ENCODE peak calls at places on chromosome 13, in six cellular contexts. K, G, B, N, T and O are unnamed samples.

GRCh38 chr13:104833221-104833620 is 1702.2 kb downstream of the EFNB2 start:
- DNase-seq in K (no peak), G (no peak), B (no peak), N (no peak), T (no peak), O (no peak)

GRCh38 chr13:111537115-111537728 is 216.8 kb downstream of the TEX29 start:
- DNase-seq in K (no peak), G (no peak), B (no peak), N (no peak), T (no peak), O (no peak)

GRCh38 chr13:31038834-31039552 is 106.5 kb downstream of the TEX26 start:
- DNase-seq in K (no peak), G (no peak), B (no peak), N (no peak), T (no peak), O (peak)

GRCh38 chr13:73274147-73274546 is 215.3 kb downstream of the KLF5 start:
- DNase-seq in K (no peak), G (no peak), B (no peak), N (no peak), T (no peak), O (no peak)

GRCh38 chr13:20356437-20356836 is 124.3 kb upstream of the GJB6 start:
- DNase-seq in K (no peak), G (no peak), B (no peak), N (no peak), T (no peak), O (no peak)

GRCh38 chr13:31625115-31625514 is 114.2 kb upstream of the RXFP2 start:
- DNase-seq in K (peak), G (no peak), B (no peak), N (no peak), T (no peak), O (no peak)

GRCh38 chr13:21219044-21219381 is 42.6 kb downstream of the MRPL57 start:
- DNase-seq in K (no peak), G (no peak), B (no peak), N (no peak), T (no peak), O (no peak)

GRCh38 chr13:110306340-110306959 is 507 bp downstream of the COL4A1 start:
- DNase-seq in K (peak), G (no peak), B (no peak), N (peak), T (no peak), O (no peak)

GRCh38 chr13:106520205-106521004 is 15.1 kb downstream of the EFNB2 start:
- DNase-seq in K (peak), G (no peak), B (no peak), N (no peak), T (no peak), O (no peak)

GRCh38 chr13:114259974-114260373 is 21.4 kb upstream of the UPF3A start:
- DNase-seq in K (no peak), G (no peak), B (no peak), N (no peak), T (peak), O (no peak)

GRCh38 chr13:33152389-33152788 is 133.2 kb downstream of the STARD13 start:
- DNase-seq in K (no peak), G (no peak), B (no peak), N (no peak), T (no peak), O (no peak)

GRCh38 chr13:103634066-103634465 is 567.8 kb upstream of the SLC10A2 start:
- DNase-seq in K (no peak), G (no peak), B (no peak), N (no peak), T (no peak), O (no peak)

GRCh38 chr13:104372128-104372527 is 1305.9 kb upstream of the SLC10A2 start:
- DNase-seq in K (no peak), G (no peak), B (no peak), N (no peak), T (no peak), O (no peak)

GRCh38 chr13:105630411-105630810 is 905.1 kb downstream of the EFNB2 start:
- DNase-seq in K (no peak), G (no peak), B (no peak), N (no peak), T (no peak), O (no peak)

GRCh38 chr13:113860579-113861432 is 3.1 kb downstream of the GAS6 start:
- DNase-seq in K (peak), G (no peak), B (no peak), N (peak), T (peak), O (no peak)

GRCh38 chr13:80082396-80083096 is 258.4 kb downstream of the SPRY2 start:
- DNase-seq in K (peak), G (no peak), B (no peak), N (no peak), T (no peak), O (no peak)

GRCh38 chr13:24112791-24113190 is 47.7 kb upstream of the SPATA13 start:
- DNase-seq in K (peak), G (no peak), B (no peak), N (no peak), T (no peak), O (no peak)

GRCh38 chr13:56752630-56753029 is 388.1 kb upstream of the PRR20A start:
- DNase-seq in K (no peak), G (no peak), B (no peak), N (no peak), T (no peak), O (no peak)

GRCh38 chr13:48126944-48127814 is 32.3 kb upstream of the MED4 start:
- DNase-seq in K (peak), G (peak), B (peak), N (no peak), T (peak), O (no peak)

GRCh38 chr13:113231306-113232207 is 22.1 kb downstream of the CUL4A start:
- DNase-seq in K (no peak), G (no peak), B (no peak), N (no peak), T (no peak), O (no peak)

GRCh38 chr13:98690348-98691041 is 62.0 kb downstream of the SLC15A1 start:
- DNase-seq in K (no peak), G (no peak), B (no peak), N (no peak), T (no peak), O (no peak)

GRCh38 chr13:77919351-77920294 is 992 bp upstream of the EDNRB start:
- DNase-seq in K (peak), G (peak), B (peak), N (peak), T (peak), O (no peak)

GRCh38 chr13:44870456-44870929 is 118.8 kb downstream of the NUFIP1 start:
- DNase-seq in K (no peak), G (no peak), B (peak), N (no peak), T (peak), O (no peak)
- TF ChIP-seq POLR2A in K (no peak), G (no peak), B (no peak), N (no peak), T (peak), O (no peak)

DNA sequence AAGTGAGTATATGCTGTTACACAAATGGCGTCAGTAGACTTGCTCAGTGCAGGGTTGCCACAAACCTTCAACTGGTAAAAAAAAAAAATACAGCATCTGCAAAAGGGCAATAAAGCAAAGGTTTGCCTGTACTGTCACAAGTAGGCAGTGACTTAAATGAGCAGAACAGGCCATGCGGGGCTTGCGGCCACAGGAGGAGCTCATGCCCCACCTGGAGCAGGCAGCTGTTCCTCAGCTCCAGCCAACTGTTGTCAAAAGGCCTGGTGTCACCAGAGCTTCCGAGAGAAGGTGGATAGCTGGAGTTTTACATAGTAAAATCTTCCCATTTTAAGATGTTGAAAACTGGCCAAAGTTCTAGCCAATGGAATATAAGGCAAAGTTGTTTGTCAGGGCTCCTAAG is 7.7 kb downstream of the ATP7B start:
- DNase-seq in K (no peak), G (no peak), B (no peak), N (no peak), T (peak), O (no peak)
- TF ChIP-seq CTCF in K (no peak), G (no peak), B (no peak), N (peak), T (no peak), O (no peak)

DNA sequence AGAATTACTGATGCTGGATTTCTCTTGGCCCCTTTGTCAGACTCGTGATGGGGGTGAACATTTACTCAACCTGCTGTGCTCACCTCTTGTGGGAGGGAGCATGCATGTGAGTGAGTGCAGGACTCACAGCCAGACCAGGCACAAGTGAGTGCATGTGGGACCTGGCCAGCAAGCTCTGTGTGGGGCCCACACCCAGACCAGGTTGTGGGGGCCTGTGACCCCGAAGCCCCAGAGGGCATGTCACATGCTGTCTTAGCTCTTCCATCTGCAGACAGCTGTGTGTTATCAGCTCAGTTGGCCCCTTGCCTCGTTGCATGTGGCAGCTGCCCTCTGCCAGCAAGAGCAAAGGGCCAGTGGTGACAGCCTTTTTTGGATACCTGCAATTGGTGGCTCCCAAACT is 614.4 kb downstream of the GPC5 start:
- DNase-seq in K (no peak), G (no peak), B (no peak), N (no peak), T (no peak), O (no peak)
- H3K4me3 ChIP-seq in K (no peak), G (no peak), B (no peak), N (no peak), T (no peak), O (no peak)

DNA sequence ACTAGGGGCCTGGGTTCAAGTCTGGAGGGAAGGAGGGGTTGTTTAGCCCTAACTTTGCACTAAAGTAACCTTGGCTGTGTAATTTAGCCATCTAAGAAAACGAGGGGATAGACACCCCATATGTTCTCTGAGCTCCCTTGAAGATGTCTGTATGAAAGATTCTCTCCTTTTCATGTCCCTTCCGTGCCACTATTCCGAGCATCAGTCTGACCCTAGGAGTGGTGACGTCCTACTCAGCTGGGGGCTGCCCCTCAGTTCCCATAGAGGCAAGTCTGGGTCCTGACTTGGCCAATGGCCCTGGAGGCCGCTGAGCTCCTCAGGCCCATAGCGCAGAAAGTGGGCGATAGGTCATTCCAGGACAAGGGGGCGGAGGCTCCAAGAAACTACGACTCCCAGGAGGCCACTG is 790 bp upstream of the WDFY2 start:
- DNase-seq in K (no peak), G (no peak), B (no peak), N (no peak), T (no peak), O (no peak)
- TF ChIP-seq POLR2A in K (no peak), G (no peak), B (no peak), N (no peak), T (no peak), O (no peak)

GRCh38 chr13:107865643-107866006 is 349.7 kb downstream of the LIG4 start:
- DNase-seq in K (no peak), G (no peak), B (no peak), N (no peak), T (no peak), O (no peak)

GRCh38 chr13:107866007-107866665 is 349.2 kb downstream of the LIG4 start:
- DNase-seq in K (peak), G (no peak), B (no peak), N (peak), T (no peak), O (no peak)

GRCh38 chr13:107866666-107867623 is 348.4 kb downstream of the LIG4 start:
- DNase-seq in K (peak), G (no peak), B (no peak), N (peak), T (no peak), O (no peak)

GRCh38 chr13:107867701-107868661 is 347.4 kb downstream of the LIG4 start:
- DNase-seq in K (peak), G (no peak), B (no peak), N (peak), T (no peak), O (no peak)

GRCh38 chr13:107864543-107865460 is 350.5 kb downstream of the LIG4 start:
- DNase-seq in K (peak), G (no peak), B (no peak), N (no peak), T (no peak), O (no peak)
- TF ChIP-seq CTCF in K (no peak), G (no peak), B (no peak), N (no peak), T (no peak), O (no peak)

GRCh38 chr13:95643471-95643813 is 1.1 kb downstream of the DZIP1 start:
- DNase-seq in K (no peak), G (no peak), B (no peak), N (no peak), T (no peak), O (no peak)
- H3K4me3 ChIP-seq in K (peak), G (peak), B (peak), N (peak), T (peak), O (no peak)

GRCh38 chr13:40069173-40070044 is 413.9 kb downstream of the COG6 start:
- DNase-seq in K (peak), G (peak), B (peak), N (peak), T (peak), O (peak)
- TF ChIP-seq POLR2A in K (no peak), G (no peak), B (no peak), N (no peak), T (no peak), O (no peak)